ENCODE peak calls at places on chromosomes 4 and X, in six cellular contexts. One of them, this sample, is unnamed.

GRCh38 chr4:183333983-183334382 is 11.8 kb upstream of the CLDN24 start:
- DNase-seq in PC-9: no peak
- DNase-seq in colonic mucosa: no peak
- DNase-seq in spleen: no peak
- DNase-seq in mucosa of descending colon: no peak
- DNase-seq in tibial artery: no peak
- DNase-seq in this sample: no peak

GRCh38 chr4:159292137-159292896 is 189.4 kb downstream of the RAPGEF2 start:
- DNase-seq in PC-9: no peak
- DNase-seq in colonic mucosa: no peak
- DNase-seq in spleen: no peak
- DNase-seq in mucosa of descending colon: no peak
- DNase-seq in tibial artery: no peak
- DNase-seq in this sample: no peak

GRCh38 chr4:113684534-113685091 is 76.9 kb downstream of the CAMK2D start:
- DNase-seq in PC-9: no peak
- DNase-seq in colonic mucosa: peak; percentile 55
- DNase-seq in spleen: no peak
- DNase-seq in mucosa of descending colon: peak; percentile 62
- DNase-seq in tibial artery: peak; percentile 51
- DNase-seq in this sample: no peak

GRCh38 chr4:25020240-25020639 is 10.5 kb downstream of the LGI2 start:
- DNase-seq in PC-9: peak; percentile 53
- DNase-seq in colonic mucosa: no peak
- DNase-seq in spleen: no peak
- DNase-seq in mucosa of descending colon: no peak
- DNase-seq in tibial artery: no peak
- DNase-seq in this sample: no peak

GRCh38 chrX:70044541-70045245 is 5.0 kb downstream of the AWAT2 start:
- DNase-seq in PC-9: no peak
- DNase-seq in colonic mucosa: no peak
- DNase-seq in spleen: peak; percentile 70
- DNase-seq in mucosa of descending colon: no peak
- DNase-seq in tibial artery: no peak
- DNase-seq in this sample: no peak

GRCh38 chr4:5021546-5021945 is 2.3 kb upstream of the CYTL1 start:
- DNase-seq in PC-9: no peak
- DNase-seq in colonic mucosa: no peak
- DNase-seq in spleen: no peak
- DNase-seq in mucosa of descending colon: no peak
- DNase-seq in tibial artery: no peak
- DNase-seq in this sample: no peak

GRCh38 chr4:159290321-159291030 is 187.6 kb downstream of the RAPGEF2 start:
- DNase-seq in PC-9: no peak
- DNase-seq in colonic mucosa: no peak
- DNase-seq in spleen: no peak
- DNase-seq in mucosa of descending colon: no peak
- DNase-seq in tibial artery: no peak
- DNase-seq in this sample: no peak

GRCh38 chr4:18689308-18689915 is 667.9 kb upstream of the LCORL start:
- DNase-seq in PC-9: no peak
- DNase-seq in colonic mucosa: peak; percentile 72
- DNase-seq in spleen: no peak
- DNase-seq in mucosa of descending colon: no peak
- DNase-seq in tibial artery: peak; percentile 32
- DNase-seq in this sample: no peak

GRCh38 chr4:47716017-47716416 is 121.8 kb downstream of the CORIN start:
- DNase-seq in PC-9: no peak
- DNase-seq in colonic mucosa: no peak
- DNase-seq in spleen: no peak
- DNase-seq in mucosa of descending colon: no peak
- DNase-seq in tibial artery: no peak
- DNase-seq in this sample: no peak

GRCh38 chr4:21507439-21507838 is 441.1 kb downstream of the KCNIP4 start:
- DNase-seq in PC-9: no peak
- DNase-seq in colonic mucosa: no peak
- DNase-seq in spleen: no peak
- DNase-seq in mucosa of descending colon: no peak
- DNase-seq in tibial artery: no peak
- DNase-seq in this sample: no peak

GRCh38 chr4:38359113-38359512 is 304.9 kb upstream of the KLF3 start:
- DNase-seq in PC-9: no peak
- DNase-seq in colonic mucosa: no peak
- DNase-seq in spleen: no peak
- DNase-seq in mucosa of descending colon: no peak
- DNase-seq in tibial artery: no peak
- DNase-seq in this sample: no peak

GRCh38 chr4:140382732-140383131 is 9.3 kb downstream of the SCOC start:
- DNase-seq in PC-9: no peak
- DNase-seq in colonic mucosa: no peak
- DNase-seq in spleen: no peak
- DNase-seq in mucosa of descending colon: no peak
- DNase-seq in tibial artery: no peak
- DNase-seq in this sample: no peak

GRCh38 chrX:106397788-106398538 is 213.8 kb upstream of the RADX start:
- DNase-seq in PC-9: no peak
- DNase-seq in colonic mucosa: no peak
- DNase-seq in spleen: no peak
- DNase-seq in mucosa of descending colon: no peak
- DNase-seq in tibial artery: no peak
- DNase-seq in this sample: no peak

GRCh38 chr4:100288811-100289529 is 98.7 kb upstream of the DDIT4L start:
- DNase-seq in PC-9: no peak
- DNase-seq in colonic mucosa: no peak
- DNase-seq in spleen: no peak
- DNase-seq in mucosa of descending colon: no peak
- DNase-seq in tibial artery: no peak
- DNase-seq in this sample: no peak

GRCh38 chrX:19640693-19641374 is 125.5 kb upstream of the MAP3K15 start:
- DNase-seq in PC-9: no peak
- DNase-seq in colonic mucosa: no peak
- DNase-seq in spleen: no peak
- DNase-seq in mucosa of descending colon: no peak
- DNase-seq in tibial artery: no peak
- DNase-seq in this sample: no peak

GRCh38 chrX:25650216-25650615 is 487.9 kb upstream of the MAGEB18 start:
- DNase-seq in PC-9: no peak
- DNase-seq in colonic mucosa: no peak
- DNase-seq in spleen: no peak
- DNase-seq in mucosa of descending colon: no peak
- DNase-seq in tibial artery: no peak
- DNase-seq in this sample: no peak

GRCh38 chr4:6746721-6747689 is 31.0 kb downstream of the BLOC1S4 start:
- DNase-seq in PC-9: peak; percentile 53
- DNase-seq in colonic mucosa: peak; percentile 88
- DNase-seq in spleen: peak; percentile 68
- DNase-seq in mucosa of descending colon: peak; percentile 90
- DNase-seq in tibial artery: no peak
- DNase-seq in this sample: no peak

GRCh38 chrX:9739130-9739529 is 26.5 kb downstream of the GPR143 start:
- DNase-seq in PC-9: no peak
- DNase-seq in colonic mucosa: no peak
- DNase-seq in spleen: no peak
- DNase-seq in mucosa of descending colon: no peak
- DNase-seq in tibial artery: no peak
- DNase-seq in this sample: no peak

GRCh38 chrX:39975094-39975865 is 122.5 kb downstream of the BCOR start:
- DNase-seq in PC-9: no peak
- DNase-seq in colonic mucosa: peak; percentile 71
- DNase-seq in spleen: no peak
- DNase-seq in mucosa of descending colon: peak; percentile 77
- DNase-seq in tibial artery: no peak
- DNase-seq in this sample: no peak

GRCh38 chr4:6942238-6942800 is 32.7 kb downstream of the TBC1D14 start:
- DNase-seq in PC-9: peak; percentile 92
- DNase-seq in colonic mucosa: no peak
- DNase-seq in spleen: peak; percentile 78
- DNase-seq in mucosa of descending colon: peak; percentile 66
- DNase-seq in tibial artery: no peak
- DNase-seq in this sample: peak; percentile 57

GRCh38 chr4:38734886-38735285 is 47.9 kb downstream of the TLR10 start:
- DNase-seq in PC-9: no peak
- DNase-seq in colonic mucosa: no peak
- DNase-seq in spleen: no peak
- DNase-seq in mucosa of descending colon: no peak
- DNase-seq in tibial artery: no peak
- DNase-seq in this sample: no peak

GRCh38 chrX:130874751-130875150 is 28.3 kb downstream of the ENOX2 start:
- DNase-seq in PC-9: no peak
- DNase-seq in colonic mucosa: no peak
- DNase-seq in spleen: no peak
- DNase-seq in mucosa of descending colon: no peak
- DNase-seq in tibial artery: no peak
- DNase-seq in this sample: no peak

GRCh38 chr4:25144870-25145481 is 15.3 kb downstream of the SEPSECS start:
- DNase-seq in PC-9: no peak
- DNase-seq in colonic mucosa: no peak
- DNase-seq in spleen: no peak
- DNase-seq in mucosa of descending colon: no peak
- DNase-seq in tibial artery: no peak
- DNase-seq in this sample: no peak

GRCh38 chrX:13647709-13648212 is 5.2 kb upstream of the TCEANC start:
- DNase-seq in PC-9: no peak
- DNase-seq in colonic mucosa: peak; percentile 63
- DNase-seq in spleen: no peak
- DNase-seq in mucosa of descending colon: no peak
- DNase-seq in tibial artery: peak; percentile 45
- DNase-seq in this sample: peak; percentile 87

GRCh38 chr4:89674876-89675459 is 162.0 kb downstream of the SNCA start:
- DNase-seq in PC-9: no peak
- DNase-seq in colonic mucosa: no peak
- DNase-seq in spleen: no peak
- DNase-seq in mucosa of descending colon: no peak
- DNase-seq in tibial artery: no peak
- DNase-seq in this sample: no peak

GRCh38 chr4:144658908-144659307 is 13.0 kb downstream of the HHIP start:
- DNase-seq in PC-9: no peak
- DNase-seq in colonic mucosa: no peak
- DNase-seq in spleen: no peak
- DNase-seq in mucosa of descending colon: no peak
- DNase-seq in tibial artery: no peak
- DNase-seq in this sample: no peak

GRCh38 chr4:178205826-178206225 is 763.6 kb upstream of the AGA start:
- DNase-seq in PC-9: peak; percentile 35
- DNase-seq in colonic mucosa: no peak
- DNase-seq in spleen: no peak
- DNase-seq in mucosa of descending colon: no peak
- DNase-seq in tibial artery: no peak
- DNase-seq in this sample: no peak

GRCh38 chrX:19133784-19134183 is 11.5 kb upstream of the ADGRG2 start:
- DNase-seq in PC-9: no peak
- DNase-seq in colonic mucosa: no peak
- DNase-seq in spleen: no peak
- DNase-seq in mucosa of descending colon: no peak
- DNase-seq in tibial artery: no peak
- DNase-seq in this sample: no peak

GRCh38 chr4:150960079-150960478 is 55.0 kb downstream of the LRBA start:
- DNase-seq in PC-9: no peak
- DNase-seq in colonic mucosa: no peak
- DNase-seq in spleen: no peak
- DNase-seq in mucosa of descending colon: no peak
- DNase-seq in tibial artery: no peak
- DNase-seq in this sample: no peak

DNA sequence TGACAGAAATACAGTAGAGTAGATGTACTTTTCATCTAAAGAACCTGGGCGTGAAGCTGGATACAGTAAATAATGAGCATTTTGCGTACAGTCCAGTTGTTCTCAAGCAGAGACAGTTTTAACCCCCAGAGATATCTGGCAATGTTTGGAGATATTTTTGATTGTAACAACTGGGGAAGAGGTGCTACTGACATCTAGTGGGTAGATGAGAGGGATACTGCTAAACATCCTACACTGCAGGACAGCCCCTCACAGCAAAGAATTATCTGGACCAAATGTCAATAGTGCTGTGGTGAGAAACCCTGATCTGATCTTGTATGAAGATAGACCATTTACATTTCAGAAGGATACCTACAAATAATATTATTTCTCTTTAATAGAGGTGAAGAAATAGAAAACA is 200.2 kb upstream of the FAM47A start:
- DNase-seq in PC-9: no peak
- DNase-seq in colonic mucosa: no peak
- DNase-seq in spleen: no peak
- DNase-seq in mucosa of descending colon: no peak
- DNase-seq in tibial artery: no peak
- DNase-seq in this sample: no peak
- TF ChIP-seq CTCF in PC-9: peak; percentile 51
- TF ChIP-seq CTCF in colonic mucosa: no peak
- TF ChIP-seq CTCF in spleen: no peak
- TF ChIP-seq CTCF in mucosa of descending colon: no peak
- TF ChIP-seq CTCF in tibial artery: no peak
- TF ChIP-seq CTCF in this sample: no peak

GRCh38 chrX:64093761-64094160 is 111.7 kb downstream of the AMER1 start:
- DNase-seq in PC-9: no peak
- DNase-seq in colonic mucosa: no peak
- DNase-seq in spleen: no peak
- DNase-seq in mucosa of descending colon: no peak
- DNase-seq in tibial artery: no peak
- DNase-seq in this sample: no peak
- TF ChIP-seq CTCF in PC-9: peak; percentile 61
- TF ChIP-seq CTCF in colonic mucosa: no peak
- TF ChIP-seq CTCF in spleen: no peak
- TF ChIP-seq CTCF in mucosa of descending colon: no peak
- TF ChIP-seq CTCF in tibial artery: peak; percentile 28
- TF ChIP-seq CTCF in this sample: no peak

GRCh38 chrX:83658731-83659130 is 150.6 kb downstream of the POU3F4 start:
- DNase-seq in PC-9: no peak
- DNase-seq in colonic mucosa: no peak
- DNase-seq in spleen: no peak
- DNase-seq in mucosa of descending colon: no peak
- DNase-seq in tibial artery: no peak
- DNase-seq in this sample: no peak
- TF ChIP-seq CTCF in PC-9: peak; percentile 49
- TF ChIP-seq CTCF in colonic mucosa: no peak
- TF ChIP-seq CTCF in spleen: no peak
- TF ChIP-seq CTCF in mucosa of descending colon: no peak
- TF ChIP-seq CTCF in tibial artery: no peak
- TF ChIP-seq CTCF in this sample: no peak

DNA sequence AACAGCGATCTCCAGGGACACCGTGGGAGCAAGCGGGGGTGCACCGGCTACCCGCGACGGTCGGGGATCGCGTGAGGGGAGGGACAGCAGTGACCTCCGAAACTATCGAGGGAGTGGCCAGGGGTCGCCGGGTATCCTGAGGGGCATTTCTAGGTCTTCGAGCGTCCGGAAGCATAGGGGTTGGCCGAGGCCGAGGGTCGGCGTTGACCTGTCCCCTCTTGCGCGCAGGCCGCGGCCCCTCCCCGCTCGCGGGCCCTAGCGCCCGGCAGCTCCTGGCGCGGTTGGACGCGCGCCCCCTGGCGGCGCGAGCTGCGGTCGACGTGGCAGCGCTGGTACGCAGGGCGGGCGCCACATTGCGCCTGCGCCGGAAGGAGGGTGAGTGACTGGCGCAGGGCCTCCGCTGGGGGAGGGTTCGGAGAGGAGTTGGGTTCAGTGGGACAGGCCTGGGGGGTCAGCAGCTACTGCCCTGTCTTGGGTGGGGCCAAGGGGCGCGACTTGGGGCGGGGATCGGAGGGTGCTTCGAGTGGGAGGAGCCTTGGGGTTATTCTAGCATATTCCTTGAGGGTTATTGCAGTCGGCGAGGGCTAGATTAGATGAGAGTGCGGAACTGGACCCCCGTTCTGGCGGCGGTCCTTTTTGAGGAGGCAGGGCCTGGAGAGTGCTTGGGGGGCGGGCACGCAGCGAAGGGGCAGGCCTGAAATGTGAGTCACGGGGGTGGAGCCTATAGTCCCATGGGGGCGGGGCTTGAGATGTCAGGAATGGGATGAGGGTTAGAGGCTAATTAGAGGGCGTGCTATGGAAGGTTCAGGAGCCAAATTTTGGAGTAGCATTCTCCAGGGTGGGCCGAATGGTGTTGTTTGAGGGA is 1.2 kb downstream of the MAGIX start:
- DNase-seq in PC-9: peak; percentile 42
- DNase-seq in colonic mucosa: peak; percentile 92
- DNase-seq in spleen: peak; percentile 96
- DNase-seq in mucosa of descending colon: peak; percentile 92
- DNase-seq in tibial artery: peak; percentile 90
- DNase-seq in this sample: peak; percentile 85
- TF ChIP-seq CTCF in PC-9: peak; percentile 45
- TF ChIP-seq CTCF in colonic mucosa: peak; percentile 65
- TF ChIP-seq CTCF in spleen: peak; percentile 52
- TF ChIP-seq CTCF in mucosa of descending colon: peak; percentile 61
- TF ChIP-seq CTCF in tibial artery: peak; percentile 63
- TF ChIP-seq CTCF in this sample: peak; percentile 67